ENCODE peak calls at places on chromosomes 11 and 22, in four cellular contexts. K, B, Z and P are unnamed samples.

GRCh38 chr11:46710821-46711269 is 8.2 kb upstream of the F2 start:
- DNase-seq in B (peak; percentile 98), Z (peak; percentile 86), K (peak; percentile 51), P (peak; percentile 95)

GRCh38 chr11:126328444-126328843 is 24.6 kb downstream of the DCPS start:
- DNase-seq in K (no peak), Z (no peak), B (no peak), P (no peak)

GRCh38 chr22:46428602-46429326 is 93.2 kb downstream of the TRMU start:
- DNase-seq in K (no peak), B (no peak), Z (no peak), P (no peak)

GRCh38 chr11:10293423-10294288 is at the start of gene SBF2:
- DNase-seq in K (peak; percentile 84), Z (no peak), B (peak; percentile 87), P (peak; percentile 88)

GRCh38 chr11:120547301-120547700 is 35.8 kb downstream of the GRIK4 start:
- DNase-seq in Z (no peak), K (no peak), B (no peak), P (no peak)

GRCh38 chr11:11531127-11531526 is 90.7 kb downstream of the GALNT18 start:
- DNase-seq in Z (no peak), K (no peak), B (no peak), P (no peak)

GRCh38 chr22:24948356-24949202 is 2.1 kb upstream of the LHFPL7 start:
- DNase-seq in B (no peak), Z (no peak), K (no peak), P (no peak)

GRCh38 chr11:64381350-64381749 is 22.4 kb downstream of the RPS6KA4 start:
- DNase-seq in B (no peak), Z (no peak), K (no peak), P (no peak)

GRCh38 chr22:44801476-44801875 is 49.1 kb downstream of the ARHGAP8 start:
- DNase-seq in B (no peak), Z (no peak), K (no peak), P (no peak)

GRCh38 chr11:67278135-67278938 is 10.8 kb upstream of the ANKRD13D start:
- DNase-seq in B (no peak), Z (no peak), K (no peak), P (no peak)
- H3K4me3 ChIP-seq in B (no peak overlapping the region), Z (no peak overlapping the region), K (no peak overlapping the region), P (no peak overlapping the region)

GRCh38 chr11:78800089-78800690 is 225.5 kb upstream of the NARS2 start:
- DNase-seq in B (peak; percentile 46), K (no peak), Z (no peak), P (no peak)

GRCh38 chr11:78796956-78797355 is 222.3 kb upstream of the NARS2 start:
- DNase-seq in Z (peak; percentile 52), B (peak; percentile 96), K (peak; percentile 98), P (peak; percentile 96)

GRCh38 chr11:78797559-78797958 is 222.9 kb upstream of the NARS2 start:
- DNase-seq in B (no peak), Z (no peak), K (no peak), P (no peak)

GRCh38 chr11:78800756-78801155 is 226.1 kb upstream of the NARS2 start:
- DNase-seq in K (no peak), Z (no peak), B (peak; percentile 81), P (no peak)

GRCh38 chr11:78798567-78799170 is 224.0 kb upstream of the NARS2 start:
- DNase-seq in Z (peak; percentile 30), K (no peak), B (peak; percentile 74), P (peak; percentile 66)
- TF ChIP-seq CTCF in Z (peak; percentile 91), K (peak; percentile 86), B (peak; percentile 91), P (peak; percentile 89)

DNA sequence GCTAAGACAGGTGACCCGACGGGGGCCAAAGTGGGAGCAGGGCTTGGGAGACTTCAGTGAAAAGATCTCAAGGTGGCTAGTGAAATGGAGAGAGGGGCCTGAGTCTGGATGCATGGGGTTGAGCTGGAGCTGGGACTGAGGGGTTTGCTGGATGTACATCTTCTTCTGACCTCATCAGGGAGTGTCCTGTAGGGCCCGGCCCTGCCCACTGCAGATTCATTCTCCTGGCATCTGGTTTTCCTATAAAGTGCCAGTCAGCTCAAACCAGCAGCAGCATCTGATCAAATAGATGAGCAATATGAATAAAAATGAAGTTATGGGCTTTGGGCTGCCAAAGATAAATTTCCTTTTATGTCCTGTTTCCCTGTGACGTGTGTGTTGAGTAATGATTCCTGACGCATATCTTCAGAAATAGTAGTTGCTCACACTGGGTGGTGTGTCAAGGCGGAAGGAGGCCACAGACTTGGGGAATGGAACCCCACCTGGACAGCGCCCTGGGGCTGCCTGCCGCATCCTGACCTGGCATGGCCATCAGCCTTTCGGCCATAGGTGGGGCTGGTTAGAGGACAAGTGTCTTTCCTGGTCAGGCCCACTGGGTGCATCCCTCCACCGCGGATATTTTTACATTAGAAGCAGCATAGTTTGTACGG is 135.4 kb downstream of the OSBP2 start:
- DNase-seq in B (peak; percentile 96), Z (peak; percentile 32), K (peak; percentile 36), P (peak; percentile 87)
- H3K4me3 ChIP-seq in B (no peak overlapping the region), Z (no peak overlapping the region), K (no peak overlapping the region), P (no peak overlapping the region)

GRCh38 chr11:34055218-34056000 is 3.9 kb downstream of the CAPRIN1 start:
- DNase-seq in Z (no peak), K (no peak), B (no peak), P (no peak)
- TF ChIP-seq CTCF in Z (no peak), K (no peak), B (no peak), P (no peak)

GRCh38 chr22:38707984-38708383 is 2.2 kb downstream of the GTPBP1 start:
- DNase-seq in Z (no peak), B (no peak), K (no peak), P (no peak)
- H3K4me3 ChIP-seq in Z (peak overlapping the region; percentile 69), B (no peak overlapping the region), K (peak overlapping the region; percentile 61), P (no peak overlapping the region)

GRCh38 chr11:78079232-78080083 is at the start of gene NDUFC2:
- DNase-seq in Z (peak; percentile 51), B (peak; percentile 88), K (peak; percentile 47), P (peak; percentile 89)

GRCh38 chr11:78080818-78081495 is 1.3 kb upstream of the NDUFC2 start:
- DNase-seq in Z (no peak), B (peak; percentile 81), K (no peak), P (peak; percentile 59)

GRCh38 chr11:78081583-78081982 is 1.9 kb upstream of the NDUFC2 start:
- DNase-seq in Z (no peak), B (no peak), K (no peak), P (no peak)

GRCh38 chr11:78078218-78079167 is 1.2 kb downstream of the NDUFC2 start:
- DNase-seq in K (no peak), B (no peak), Z (no peak), P (no peak)

GRCh38 chr11:78080084-78080817 is 589 bp upstream of the NDUFC2 start:
- DNase-seq in K (no peak), Z (peak; percentile 7), B (no peak), P (no peak)
- TF ChIP-seq CTCF in K (no peak), Z (no peak), B (peak; percentile 15), P (no peak)

GRCh38 chr11:43575931-43576833 is 104.4 kb upstream of the HSD17B12 start:
- DNase-seq in K (no peak), Z (no peak), B (peak; percentile 25), P (peak; percentile 28)

GRCh38 chr11:43578346-43579170 is 102.0 kb upstream of the HSD17B12 start:
- DNase-seq in K (no peak), B (peak; percentile 42), Z (no peak), P (peak; percentile 23)

GRCh38 chr11:43574949-43575915 is 105.3 kb upstream of the HSD17B12 start:
- DNase-seq in K (no peak), B (peak; percentile 57), Z (no peak), P (peak; percentile 25)

GRCh38 chr11:43577566-43578264 is 102.8 kb upstream of the HSD17B12 start:
- DNase-seq in Z (no peak), K (no peak), B (no peak), P (no peak)

DNA sequence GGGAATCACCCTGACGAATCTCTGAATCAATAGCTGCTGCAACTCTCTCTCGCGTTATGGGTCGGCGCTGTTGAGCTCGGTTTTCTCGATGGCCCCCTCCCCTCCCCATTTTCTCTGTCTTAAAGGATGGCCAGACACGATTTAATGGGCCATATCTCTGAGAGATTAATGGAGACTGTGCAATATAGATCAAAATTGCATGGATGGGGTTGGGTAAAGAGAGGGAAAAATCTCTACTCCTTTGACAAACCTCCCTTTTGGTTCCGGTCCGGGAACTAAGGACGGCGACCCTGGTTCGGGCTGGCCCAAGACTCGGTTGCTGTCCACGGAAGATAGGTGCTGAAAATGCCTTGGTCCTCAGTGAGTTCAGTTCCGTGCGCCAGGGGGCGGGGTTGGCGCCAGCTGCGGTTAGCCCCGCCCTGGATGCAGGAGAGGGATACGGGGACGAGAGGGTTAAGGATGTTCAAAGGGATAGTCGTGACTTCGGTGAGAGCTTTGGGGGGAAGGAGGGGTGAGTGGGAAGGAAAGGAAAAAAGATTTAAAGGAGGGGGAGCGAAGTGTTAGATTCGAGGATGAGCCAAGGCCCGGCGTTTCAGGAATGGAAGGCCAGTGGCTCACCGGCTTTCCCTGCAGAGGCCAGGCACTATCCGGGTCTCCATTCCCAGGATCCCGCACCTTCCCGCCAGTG is 103.6 kb upstream of the HSD17B12 start:
- DNase-seq in B (peak; percentile 53), Z (no peak), K (no peak), P (peak; percentile 25)
- H3K4me3 ChIP-seq in B (peak overlapping the region; percentile 55), Z (peak overlapping the region; percentile 26), K (no peak overlapping the region), P (no peak overlapping the region)

GRCh38 chr22:22345781-22346180 is 101.2 kb downstream of the VPREB1 start:
- DNase-seq in B (no peak), K (no peak), Z (no peak), P (no peak)

GRCh38 chr22:22349455-22349836 is 104.9 kb downstream of the VPREB1 start:
- DNase-seq in Z (no peak), B (no peak), K (no peak), P (no peak)

GRCh38 chr22:22348815-22349454 is 104.3 kb downstream of the VPREB1 start:
- DNase-seq in B (no peak), K (no peak), Z (no peak), P (no peak)

GRCh38 chr22:22346401-22347107 is 102.0 kb downstream of the VPREB1 start:
- DNase-seq in Z (no peak), B (no peak), K (no peak), P (no peak)

DNA sequence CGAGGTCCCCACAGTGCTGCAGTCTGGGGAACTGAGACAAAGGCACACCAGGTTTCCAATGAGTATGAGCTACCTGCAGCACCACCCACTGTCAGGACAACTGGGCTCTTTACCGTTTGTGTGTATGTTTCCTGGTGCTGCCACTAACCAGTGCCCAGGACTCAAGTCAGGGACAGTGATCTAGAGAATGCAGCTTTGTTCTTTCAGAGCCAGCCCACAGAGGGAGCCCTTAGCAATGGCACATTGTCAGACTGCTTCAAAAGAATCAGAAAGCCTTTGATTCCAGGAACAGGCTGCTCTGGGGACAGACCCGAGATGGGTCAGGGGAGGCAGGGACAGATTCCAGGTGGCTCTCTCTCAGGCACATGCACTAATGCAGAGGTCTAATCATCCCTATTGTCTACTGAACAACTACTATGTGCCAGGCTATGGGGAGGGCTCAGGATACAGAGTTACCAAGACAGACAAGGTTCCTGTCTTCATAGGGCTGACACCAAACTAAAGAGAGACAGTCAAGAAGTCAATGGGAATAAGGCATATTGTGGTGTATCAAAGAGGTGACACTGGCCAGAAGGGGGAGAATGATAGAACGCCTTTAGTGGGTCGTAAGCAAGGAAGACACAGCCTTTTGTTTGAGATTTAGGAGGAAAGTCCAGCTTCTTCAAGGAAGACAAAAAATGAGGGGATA is 103.7 kb downstream of the VPREB1 start:
- DNase-seq in Z (no peak), K (no peak), B (no peak), P (no peak)
- TF ChIP-seq CTCF in Z (peak; percentile 27), K (no peak), B (no peak), P (peak; percentile 28)